ENCODE peak calls at places on chromosome 17, in eight cellular contexts. One of them, this sample, is unnamed.

GRCh38 chr17:27407916-27408846 is 48.1 kb upstream of the KSR1 start:
- DNase-seq in tibial artery: no peak
- DNase-seq in uterus: no peak
- DNase-seq in cardiac muscle cell: peak; percentile 18
- DNase-seq in transverse colon: no peak
- DNase-seq in ascending aorta: no peak
- DNase-seq in cardiac fibroblast: peak; percentile 84
- DNase-seq in CD8-positive, alpha-beta T cell: no peak
- DNase-seq in this sample: no peak

GRCh38 chr17:40095944-40096791 is 4.2 kb downstream of the NR1D1 start:
- DNase-seq in tibial artery: no peak
- DNase-seq in uterus: peak; percentile 49
- DNase-seq in cardiac muscle cell: no peak
- DNase-seq in transverse colon: peak; percentile 73
- DNase-seq in ascending aorta: no peak
- DNase-seq in cardiac fibroblast: no peak
- DNase-seq in CD8-positive, alpha-beta T cell: peak; percentile 91
- DNase-seq in this sample: peak; percentile 58

GRCh38 chr17:15516150-15516549 is 47.1 kb downstream of the TVP23C start:
- DNase-seq in tibial artery: no peak
- DNase-seq in uterus: no peak
- DNase-seq in cardiac muscle cell: no peak
- DNase-seq in transverse colon: no peak
- DNase-seq in ascending aorta: no peak
- DNase-seq in cardiac fibroblast: peak; percentile 46
- DNase-seq in CD8-positive, alpha-beta T cell: no peak
- DNase-seq in this sample: no peak

GRCh38 chr17:82065638-82066303 is at the start of gene DUS1L:
- DNase-seq in tibial artery: no peak
- DNase-seq in uterus: peak; percentile 62
- DNase-seq in cardiac muscle cell: peak; percentile 74
- DNase-seq in transverse colon: peak; percentile 67
- DNase-seq in ascending aorta: no peak
- DNase-seq in cardiac fibroblast: peak; percentile 67
- DNase-seq in CD8-positive, alpha-beta T cell: peak; percentile 54
- DNase-seq in this sample: peak; percentile 79

GRCh38 chr17:78142113-78142861 is 3.9 kb upstream of the C17orf99 start:
- DNase-seq in tibial artery: no peak
- DNase-seq in uterus: no peak
- DNase-seq in cardiac muscle cell: no peak
- DNase-seq in transverse colon: peak; percentile 78
- DNase-seq in ascending aorta: no peak
- DNase-seq in cardiac fibroblast: no peak
- DNase-seq in CD8-positive, alpha-beta T cell: no peak
- DNase-seq in this sample: no peak

GRCh38 chr17:61487161-61487654 is 35.0 kb downstream of the TBX4 start:
- DNase-seq in tibial artery: no peak
- DNase-seq in uterus: no peak
- DNase-seq in cardiac muscle cell: no peak
- DNase-seq in transverse colon: no peak
- DNase-seq in ascending aorta: no peak
- DNase-seq in cardiac fibroblast: no peak
- DNase-seq in CD8-positive, alpha-beta T cell: no peak
- DNase-seq in this sample: no peak

GRCh38 chr17:7912927-7913524 is 3.1 kb downstream of the RNF227 start:
- DNase-seq in tibial artery: no peak
- DNase-seq in uterus: no peak
- DNase-seq in cardiac muscle cell: peak; percentile 76
- DNase-seq in transverse colon: no peak
- DNase-seq in ascending aorta: no peak
- DNase-seq in cardiac fibroblast: peak; percentile 88
- DNase-seq in CD8-positive, alpha-beta T cell: peak; percentile 65
- DNase-seq in this sample: no peak

GRCh38 chr17:78479369-78479768 is 97.8 kb downstream of the DNAH17 start:
- DNase-seq in tibial artery: no peak
- DNase-seq in uterus: no peak
- DNase-seq in cardiac muscle cell: no peak
- DNase-seq in transverse colon: no peak
- DNase-seq in ascending aorta: no peak
- DNase-seq in cardiac fibroblast: no peak
- DNase-seq in CD8-positive, alpha-beta T cell: no peak
- DNase-seq in this sample: no peak

GRCh38 chr17:81436294-81436849 is 41.1 kb downstream of the BAHCC1 start:
- DNase-seq in tibial artery: no peak
- DNase-seq in uterus: peak; percentile 75
- DNase-seq in cardiac muscle cell: no peak
- DNase-seq in transverse colon: no peak
- DNase-seq in ascending aorta: no peak
- DNase-seq in cardiac fibroblast: peak; percentile 46
- DNase-seq in CD8-positive, alpha-beta T cell: no peak
- DNase-seq in this sample: no peak

DNA sequence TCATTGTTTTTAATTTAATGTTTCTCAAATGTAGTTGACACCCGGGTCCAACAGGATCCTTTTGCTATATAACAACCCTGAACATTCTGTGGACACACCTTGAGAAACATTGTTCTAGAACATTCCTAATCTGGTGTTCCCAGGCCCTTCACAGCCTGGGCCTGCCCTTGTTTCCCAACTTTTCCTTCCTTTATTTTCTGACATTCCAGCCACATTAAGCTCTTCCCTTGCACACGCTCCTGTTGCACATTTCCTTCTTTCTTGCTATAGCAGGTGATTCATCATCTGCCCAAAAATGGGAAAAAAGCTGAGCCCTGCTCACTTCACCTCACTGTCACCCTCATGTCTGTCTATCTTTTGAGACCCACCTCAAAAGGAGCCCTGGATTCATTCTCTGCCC is 67.9 kb upstream of the MARCHF10 start:
- DNase-seq in tibial artery: no peak
- DNase-seq in uterus: no peak
- DNase-seq in cardiac muscle cell: no peak
- DNase-seq in transverse colon: no peak
- DNase-seq in ascending aorta: no peak
- DNase-seq in cardiac fibroblast: peak; percentile 51
- DNase-seq in CD8-positive, alpha-beta T cell: no peak
- DNase-seq in this sample: no peak
- TF ChIP-seq CTCF in tibial artery: no peak
- TF ChIP-seq CTCF in uterus: no peak
- TF ChIP-seq CTCF in cardiac muscle cell: no peak
- TF ChIP-seq CTCF in transverse colon: no peak
- TF ChIP-seq CTCF in ascending aorta: no peak
- TF ChIP-seq CTCF in cardiac fibroblast: no peak
- TF ChIP-seq CTCF in CD8-positive, alpha-beta T cell: no peak
- TF ChIP-seq CTCF in this sample: no peak

GRCh38 chr17:45160505-45161287 is 979 bp upstream of the HEXIM2 start:
- DNase-seq in tibial artery: peak; percentile 82
- DNase-seq in uterus: peak; percentile 75
- DNase-seq in cardiac muscle cell: peak; percentile 93
- DNase-seq in transverse colon: peak; percentile 67
- DNase-seq in ascending aorta: no peak
- DNase-seq in cardiac fibroblast: peak; percentile 80
- DNase-seq in CD8-positive, alpha-beta T cell: peak; percentile 67
- DNase-seq in this sample: peak; percentile 72
- TF ChIP-seq CTCF in tibial artery: no peak
- TF ChIP-seq CTCF in uterus: peak; percentile 19
- TF ChIP-seq CTCF in cardiac muscle cell: no peak
- TF ChIP-seq CTCF in transverse colon: no peak
- TF ChIP-seq CTCF in ascending aorta: peak; percentile 34
- TF ChIP-seq CTCF in cardiac fibroblast: no peak
- TF ChIP-seq CTCF in CD8-positive, alpha-beta T cell: peak; percentile 17
- TF ChIP-seq CTCF in this sample: no peak

GRCh38 chr17:14007951-14008350 is 61.4 kb upstream of the COX10 start:
- DNase-seq in tibial artery: no peak
- DNase-seq in uterus: no peak
- DNase-seq in cardiac muscle cell: no peak
- DNase-seq in transverse colon: no peak
- DNase-seq in ascending aorta: no peak
- DNase-seq in cardiac fibroblast: no peak
- DNase-seq in CD8-positive, alpha-beta T cell: no peak
- DNase-seq in this sample: no peak

GRCh38 chr17:14010999-14011692 is 58.2 kb upstream of the COX10 start:
- DNase-seq in tibial artery: no peak
- DNase-seq in uterus: no peak
- DNase-seq in cardiac muscle cell: no peak
- DNase-seq in transverse colon: no peak
- DNase-seq in ascending aorta: no peak
- DNase-seq in cardiac fibroblast: no peak
- DNase-seq in CD8-positive, alpha-beta T cell: no peak
- DNase-seq in this sample: no peak

GRCh38 chr17:14004927-14005630 is 64.2 kb upstream of the COX10 start:
- DNase-seq in tibial artery: no peak
- DNase-seq in uterus: no peak
- DNase-seq in cardiac muscle cell: no peak
- DNase-seq in transverse colon: no peak
- DNase-seq in ascending aorta: no peak
- DNase-seq in cardiac fibroblast: no peak
- DNase-seq in CD8-positive, alpha-beta T cell: no peak
- DNase-seq in this sample: no peak

GRCh38 chr17:14011740-14012405 is 57.4 kb upstream of the COX10 start:
- DNase-seq in tibial artery: no peak
- DNase-seq in uterus: no peak
- DNase-seq in cardiac muscle cell: no peak
- DNase-seq in transverse colon: no peak
- DNase-seq in ascending aorta: no peak
- DNase-seq in cardiac fibroblast: peak; percentile 18
- DNase-seq in CD8-positive, alpha-beta T cell: no peak
- DNase-seq in this sample: no peak

GRCh38 chr17:14006249-14006942 is 62.9 kb upstream of the COX10 start:
- DNase-seq in tibial artery: no peak
- DNase-seq in uterus: no peak
- DNase-seq in cardiac muscle cell: no peak
- DNase-seq in transverse colon: no peak
- DNase-seq in ascending aorta: no peak
- DNase-seq in cardiac fibroblast: no peak
- DNase-seq in CD8-positive, alpha-beta T cell: no peak
- DNase-seq in this sample: no peak
- TF ChIP-seq CTCF in tibial artery: no peak
- TF ChIP-seq CTCF in uterus: no peak
- TF ChIP-seq CTCF in cardiac muscle cell: no peak
- TF ChIP-seq CTCF in transverse colon: no peak
- TF ChIP-seq CTCF in ascending aorta: no peak
- TF ChIP-seq CTCF in cardiac fibroblast: no peak
- TF ChIP-seq CTCF in CD8-positive, alpha-beta T cell: no peak
- TF ChIP-seq CTCF in this sample: no peak

GRCh38 chr17:35174835-35175334 is 19.3 kb downstream of the SLC35G3 start:
- DNase-seq in tibial artery: no peak
- DNase-seq in uterus: no peak
- DNase-seq in cardiac muscle cell: no peak
- DNase-seq in transverse colon: no peak
- DNase-seq in ascending aorta: no peak
- DNase-seq in cardiac fibroblast: no peak
- DNase-seq in CD8-positive, alpha-beta T cell: no peak
- DNase-seq in this sample: no peak

GRCh38 chr17:35171834-35172233 is 22.4 kb downstream of the SLC35G3 start:
- DNase-seq in tibial artery: no peak
- DNase-seq in uterus: no peak
- DNase-seq in cardiac muscle cell: no peak
- DNase-seq in transverse colon: no peak
- DNase-seq in ascending aorta: no peak
- DNase-seq in cardiac fibroblast: peak; percentile 9
- DNase-seq in CD8-positive, alpha-beta T cell: peak; percentile 32
- DNase-seq in this sample: no peak

GRCh38 chr17:35169964-35170363 is 22.3 kb downstream of the UNC45B start:
- DNase-seq in tibial artery: no peak
- DNase-seq in uterus: no peak
- DNase-seq in cardiac muscle cell: no peak
- DNase-seq in transverse colon: no peak
- DNase-seq in ascending aorta: no peak
- DNase-seq in cardiac fibroblast: no peak
- DNase-seq in CD8-positive, alpha-beta T cell: no peak
- DNase-seq in this sample: no peak

GRCh38 chr17:35167666-35168065 is 20.0 kb downstream of the UNC45B start:
- DNase-seq in tibial artery: no peak
- DNase-seq in uterus: no peak
- DNase-seq in cardiac muscle cell: no peak
- DNase-seq in transverse colon: no peak
- DNase-seq in ascending aorta: no peak
- DNase-seq in cardiac fibroblast: no peak
- DNase-seq in CD8-positive, alpha-beta T cell: no peak
- DNase-seq in this sample: no peak

DNA sequence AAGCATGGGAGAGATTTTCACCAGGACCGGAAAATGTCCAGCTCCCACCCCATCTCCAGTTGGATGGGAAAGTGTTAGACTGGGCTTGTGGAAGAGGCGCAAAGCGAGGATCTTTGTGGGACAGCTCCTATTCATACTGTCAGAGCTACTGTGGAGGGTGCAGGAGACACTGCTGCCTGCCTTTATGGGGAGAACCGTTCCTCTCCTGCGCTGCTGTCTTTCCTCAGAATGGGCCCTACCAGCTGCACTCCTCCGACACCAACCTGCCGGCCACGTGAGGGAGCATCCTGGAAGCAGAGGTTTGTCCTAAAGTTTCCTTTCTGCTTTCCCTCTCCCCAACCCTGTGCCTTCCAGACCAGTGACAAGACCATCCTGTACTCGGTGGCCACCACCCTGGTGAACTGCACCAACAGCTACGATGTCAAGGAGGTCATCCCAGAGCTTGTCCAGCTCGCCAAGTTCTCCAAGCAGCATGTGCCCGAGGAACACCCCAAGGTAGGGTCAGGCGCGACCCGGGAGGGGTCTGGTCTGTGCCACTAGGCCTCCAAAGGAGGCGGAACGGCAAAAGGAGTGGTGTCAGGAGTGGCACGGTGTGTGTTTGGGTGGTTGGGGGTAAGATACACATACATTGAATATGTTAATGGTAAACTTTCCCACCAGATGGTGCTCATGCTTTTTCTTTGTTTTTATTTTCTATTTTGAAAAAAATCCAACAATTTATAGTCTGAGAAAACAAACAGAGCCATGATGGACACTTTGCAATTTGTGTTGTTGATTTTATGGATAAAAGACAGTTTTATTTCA is 23.0 kb downstream of the SLC35G3 start:
- DNase-seq in tibial artery: peak; percentile 28
- DNase-seq in uterus: no peak
- DNase-seq in cardiac muscle cell: no peak
- DNase-seq in transverse colon: no peak
- DNase-seq in ascending aorta: no peak
- DNase-seq in cardiac fibroblast: peak; percentile 43
- DNase-seq in CD8-positive, alpha-beta T cell: peak; percentile 37
- DNase-seq in this sample: no peak
- TF ChIP-seq CTCF in tibial artery: peak; percentile 9
- TF ChIP-seq CTCF in uterus: peak; percentile 35
- TF ChIP-seq CTCF in cardiac muscle cell: no peak
- TF ChIP-seq CTCF in transverse colon: no peak
- TF ChIP-seq CTCF in ascending aorta: peak; percentile 33
- TF ChIP-seq CTCF in cardiac fibroblast: peak; percentile 14
- TF ChIP-seq CTCF in CD8-positive, alpha-beta T cell: peak; percentile 69
- TF ChIP-seq CTCF in this sample: no peak

DNA sequence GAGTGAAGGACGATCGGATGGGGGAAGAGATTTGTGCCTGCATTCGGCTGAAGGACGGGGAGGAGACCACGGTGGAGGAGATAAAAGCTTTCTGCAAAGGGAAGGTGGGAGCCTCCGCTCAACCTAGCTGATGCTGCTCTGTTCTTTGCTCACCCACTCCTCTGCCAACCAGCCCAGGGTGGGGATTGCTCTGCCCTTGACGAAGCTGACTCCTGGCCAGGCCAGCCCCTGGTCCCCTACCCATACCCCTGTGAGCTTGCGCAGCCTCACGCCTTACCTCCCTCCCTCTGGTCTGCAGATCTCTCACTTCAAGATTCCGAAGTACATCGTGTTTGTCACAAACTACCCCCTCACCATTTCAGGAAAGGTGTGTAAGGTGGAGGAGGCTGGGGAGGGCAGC is 4.8 kb upstream of the RSAD1 start:
- DNase-seq in tibial artery: no peak
- DNase-seq in uterus: no peak
- DNase-seq in cardiac muscle cell: no peak
- DNase-seq in transverse colon: no peak
- DNase-seq in ascending aorta: no peak
- DNase-seq in cardiac fibroblast: no peak
- DNase-seq in CD8-positive, alpha-beta T cell: no peak
- DNase-seq in this sample: no peak
- TF ChIP-seq CTCF in tibial artery: no peak
- TF ChIP-seq CTCF in uterus: no peak
- TF ChIP-seq CTCF in cardiac muscle cell: no peak
- TF ChIP-seq CTCF in transverse colon: no peak
- TF ChIP-seq CTCF in ascending aorta: no peak
- TF ChIP-seq CTCF in cardiac fibroblast: no peak
- TF ChIP-seq CTCF in CD8-positive, alpha-beta T cell: no peak
- TF ChIP-seq CTCF in this sample: no peak